ENCODE peak calls at places on chromosomes 4 and X, in four cellular contexts. One of them, this sample, is unnamed.

GRCh38 chr4:10599574-10599973 is 85.0 kb downstream of the CLNK start:
- DNase-seq in endothelial cell of umbilical vein: no peak
- DNase-seq in T-helper 22 cell: no peak
- DNase-seq in RPMI7951: no peak
- DNase-seq in this sample: no peak

GRCh38 chrX:119266364-119266995 is 30.4 kb downstream of the PGRMC1 start:
- DNase-seq in endothelial cell of umbilical vein: peak
- DNase-seq in T-helper 22 cell: no peak
- DNase-seq in RPMI7951: peak
- DNase-seq in this sample: no peak

GRCh38 chr4:184740965-184741364 is 7.1 kb upstream of the CENPU start:
- DNase-seq in endothelial cell of umbilical vein: no peak
- DNase-seq in T-helper 22 cell: no peak
- DNase-seq in RPMI7951: no peak
- DNase-seq in this sample: no peak

GRCh38 chr4:26530094-26530493 is 39.8 kb upstream of the CCKAR start:
- DNase-seq in endothelial cell of umbilical vein: no peak
- DNase-seq in T-helper 22 cell: no peak
- DNase-seq in RPMI7951: no peak
- DNase-seq in this sample: no peak

GRCh38 chrX:13647709-13648212 is 5.2 kb upstream of the TCEANC start:
- DNase-seq in endothelial cell of umbilical vein: peak
- DNase-seq in T-helper 22 cell: peak
- DNase-seq in RPMI7951: peak
- DNase-seq in this sample: no peak

GRCh38 chr4:55540271-55540670 is 6.4 kb downstream of the CLOCK start:
- DNase-seq in endothelial cell of umbilical vein: no peak
- DNase-seq in T-helper 22 cell: no peak
- DNase-seq in RPMI7951: no peak
- DNase-seq in this sample: no peak

GRCh38 chr4:150032541-150032940 is 45.7 kb upstream of the DCLK2 start:
- DNase-seq in endothelial cell of umbilical vein: no peak
- DNase-seq in T-helper 22 cell: no peak
- DNase-seq in RPMI7951: no peak
- DNase-seq in this sample: no peak

GRCh38 chrX:29662101-29662500 is 553.3 kb upstream of the MAGEB2 start:
- DNase-seq in endothelial cell of umbilical vein: peak
- DNase-seq in T-helper 22 cell: no peak
- DNase-seq in RPMI7951: peak
- DNase-seq in this sample: peak

GRCh38 chr4:88318751-88319350 is 34.5 kb upstream of the PPM1K start:
- DNase-seq in endothelial cell of umbilical vein: no peak
- DNase-seq in T-helper 22 cell: no peak
- DNase-seq in RPMI7951: no peak
- DNase-seq in this sample: no peak

GRCh38 chr4:77433102-77433733 is 172.4 kb upstream of the CXCL13 start:
- DNase-seq in endothelial cell of umbilical vein: peak
- DNase-seq in T-helper 22 cell: no peak
- DNase-seq in RPMI7951: peak
- DNase-seq in this sample: no peak

GRCh38 chr4:16116019-16116418 is 32.2 kb upstream of the PROM1 start:
- DNase-seq in endothelial cell of umbilical vein: no peak
- DNase-seq in T-helper 22 cell: no peak
- DNase-seq in RPMI7951: no peak
- DNase-seq in this sample: no peak

GRCh38 chr4:3256230-3257124 is 7.5 kb downstream of the MSANTD1 start:
- DNase-seq in endothelial cell of umbilical vein: no peak
- DNase-seq in T-helper 22 cell: no peak
- DNase-seq in RPMI7951: no peak
- DNase-seq in this sample: no peak

GRCh38 chr4:156799121-156799589 is 172.4 kb downstream of the PDGFC start:
- DNase-seq in endothelial cell of umbilical vein: no peak
- DNase-seq in T-helper 22 cell: no peak
- DNase-seq in RPMI7951: peak
- DNase-seq in this sample: no peak

GRCh38 chr4:158671915-158672806 is at the start of gene ETFDH:
- DNase-seq in endothelial cell of umbilical vein: peak
- DNase-seq in T-helper 22 cell: peak
- DNase-seq in RPMI7951: peak
- DNase-seq in this sample: peak

GRCh38 chr4:140718240-140718639 is 37.9 kb downstream of the TBC1D9 start:
- DNase-seq in endothelial cell of umbilical vein: peak
- DNase-seq in T-helper 22 cell: no peak
- DNase-seq in RPMI7951: peak
- DNase-seq in this sample: peak

GRCh38 chr4:168491563-168491962 is 5.3 kb upstream of the PALLD start:
- DNase-seq in endothelial cell of umbilical vein: no peak
- DNase-seq in T-helper 22 cell: no peak
- DNase-seq in RPMI7951: no peak
- DNase-seq in this sample: no peak

GRCh38 chr4:8396762-8397406 is 43.6 kb downstream of the ACOX3 start:
- DNase-seq in endothelial cell of umbilical vein: no peak
- DNase-seq in T-helper 22 cell: no peak
- DNase-seq in RPMI7951: no peak
- DNase-seq in this sample: no peak

GRCh38 chrX:119690921-119691716 is 1.8 kb downstream of the SEPTIN6 start:
- DNase-seq in endothelial cell of umbilical vein: no peak
- DNase-seq in T-helper 22 cell: peak
- DNase-seq in RPMI7951: no peak
- DNase-seq in this sample: no peak

GRCh38 chr4:182204042-182204441 is 39.2 kb upstream of the TENM3 start:
- DNase-seq in endothelial cell of umbilical vein: no peak
- DNase-seq in T-helper 22 cell: no peak
- DNase-seq in RPMI7951: no peak
- DNase-seq in this sample: no peak

This sample was measured in pulmonary artery endothelial cell.